ENCODE peak calls at places on chromosomes 16 and 17, in nine cellular contexts. S is vagina, I is nephron progenitor cell, C is adrenal gland, E is cardiac fibroblast, Z is AG04450, K is AG09309, F is MM.1S, G is PC-3. Q is an unnamed sample.

GRCh38 chr17:76107507-76107906 is 3.9 kb upstream of the EXOC7 start:
- DNase-seq in S (no peak), I (no peak), C (no peak), E (peak), Z (no peak), K (no peak), F (peak), G (peak), Q (no peak)

GRCh38 chr17:2042355-2042929 is 620 bp downstream of the OVCA2 start:
- DNase-seq in S (no peak), I (peak), C (no peak), E (peak), Z (no peak), K (no peak), F (peak), G (no peak), Q (no peak)

GRCh38 chr17:28526381-28526780 is 20.2 kb downstream of the FOXN1 start:
- DNase-seq in S (no peak), I (no peak), C (no peak), E (no peak), Z (no peak), K (no peak), F (no peak), G (no peak), Q (no peak)

GRCh38 chr17:29107084-29107483 is 64.1 kb downstream of the PIPOX start:
- DNase-seq in S (no peak), I (no peak), C (peak), E (no peak), Z (no peak), K (no peak), F (no peak), G (no peak), Q (no peak)

GRCh38 chr17:78341559-78342437 is 18.1 kb downstream of the SOCS3 start:
- DNase-seq in S (no peak), I (peak), C (peak), E (peak), Z (no peak), K (no peak), F (no peak), G (peak), Q (peak)

GRCh38 chr16:30032083-30032819 is 1.2 kb upstream of the TLCD3B start:
- DNase-seq in S (no peak), I (peak), C (peak), E (peak), Z (no peak), K (peak), F (peak), G (peak), Q (peak)

GRCh38 chr17:49218941-49219913 is 8.7 kb downstream of the ABI3 start:
- DNase-seq in S (no peak), I (no peak), C (no peak), E (no peak), Z (no peak), K (no peak), F (no peak), G (no peak), Q (no peak)

GRCh38 chr16:87828071-87828971 is 41.0 kb downstream of the SLC7A5 start:
- DNase-seq in S (no peak), I (no peak), C (no peak), E (no peak), Z (no peak), K (no peak), F (no peak), G (no peak), Q (no peak)

GRCh38 chr16:3677994-3678393 is 23.5 kb downstream of the DNASE1 start:
- DNase-seq in S (no peak), I (no peak), C (no peak), E (no peak), Z (no peak), K (no peak), F (no peak), G (no peak), Q (no peak)

GRCh38 chr16:17647879-17648649 is 177.3 kb upstream of the XYLT1 start:
- DNase-seq in S (no peak), I (no peak), C (no peak), E (no peak), Z (no peak), K (no peak), F (no peak), G (no peak), Q (no peak)

GRCh38 chr17:49766918-49767530 is 3.1 kb upstream of the FAM117A start:
- DNase-seq in S (no peak), I (no peak), C (no peak), E (no peak), Z (no peak), K (no peak), F (no peak), G (no peak), Q (no peak)

GRCh38 chr17:70318061-70318460 is 148.7 kb downstream of the KCNJ2 start:
- DNase-seq in S (no peak), I (no peak), C (no peak), E (no peak), Z (no peak), K (no peak), F (no peak), G (no peak), Q (no peak)

GRCh38 chr17:78617371-78618061 is 40.3 kb upstream of the DNAH17 start:
- DNase-seq in S (no peak), I (no peak), C (no peak), E (no peak), Z (no peak), K (no peak), F (no peak), G (no peak), Q (no peak)

GRCh38 chr17:21573961-21574610 is 118.2 kb upstream of the KCNJ18 start:
- DNase-seq in S (no peak), I (no peak), C (peak), E (peak), Z (peak), K (peak), F (no peak), G (no peak), Q (no peak)

GRCh38 chr17:59746849-59747445 is 39.5 kb downstream of the VMP1 start:
- DNase-seq in S (no peak), I (no peak), C (no peak), E (peak), Z (no peak), K (no peak), F (peak), G (peak), Q (peak)

GRCh38 chr17:31674305-31674704 is 184.7 kb downstream of the COPRS start:
- DNase-seq in S (no peak), I (no peak), C (no peak), E (peak), Z (no peak), K (no peak), F (no peak), G (peak), Q (peak)

GRCh38 chr17:79617740-79618382 is 7.0 kb upstream of the RBFOX3 start:
- DNase-seq in S (no peak), I (no peak), C (no peak), E (no peak), Z (no peak), K (no peak), F (no peak), G (no peak), Q (no peak)

GRCh38 chr17:78258323-78259229 is 27.1 kb downstream of the TMEM235 start:
- DNase-seq in S (no peak), I (no peak), C (peak), E (no peak), Z (no peak), K (no peak), F (peak), G (no peak), Q (no peak)

GRCh38 chr17:14813649-14814048 is 451.5 kb downstream of the PMP22 start:
- DNase-seq in S (no peak), I (peak), C (no peak), E (no peak), Z (no peak), K (no peak), F (no peak), G (peak), Q (no peak)

GRCh38 chr16:27582883-27583282 is 32.9 kb downstream of the KATNIP start:
- DNase-seq in S (no peak), I (no peak), C (no peak), E (no peak), Z (no peak), K (no peak), F (no peak), G (no peak), Q (no peak)

GRCh38 chr17:74461646-74462045 is 4.8 kb upstream of the CD300A start:
- DNase-seq in S (no peak), I (no peak), C (no peak), E (no peak), Z (no peak), K (no peak), F (no peak), G (no peak), Q (no peak)

GRCh38 chr17:77502626-77503292 is 362.0 kb downstream of the SEC14L1 start:
- DNase-seq in S (no peak), I (no peak), C (no peak), E (no peak), Z (no peak), K (no peak), F (no peak), G (no peak), Q (no peak)

GRCh38 chr16:10509534-10510025 is 70.8 kb downstream of the EMP2 start:
- DNase-seq in S (no peak), I (peak), C (peak), E (peak), Z (peak), K (peak), F (peak), G (peak), Q (peak)

GRCh38 chr16:31215287-31216115 is 1.4 kb downstream of the PYDC1 start:
- DNase-seq in S (no peak), I (peak), C (peak), E (peak), Z (no peak), K (no peak), F (no peak), G (peak), Q (peak)

GRCh38 chr17:298791-299450 is 53.7 kb downstream of the RPH3AL start:
- DNase-seq in S (no peak), I (no peak), C (peak), E (peak), Z (no peak), K (no peak), F (no peak), G (no peak), Q (no peak)

GRCh38 chr17:76633628-76634328 is 9.8 kb downstream of the ST6GALNAC1 start:
- DNase-seq in S (no peak), I (no peak), C (no peak), E (no peak), Z (no peak), K (no peak), F (no peak), G (no peak), Q (no peak)

GRCh38 chr17:17836818-17837379 is at the start of gene SREBF1:
- DNase-seq in S (no peak), I (peak), C (peak), E (peak), Z (no peak), K (no peak), F (peak), G (peak), Q (no peak)

DNA sequence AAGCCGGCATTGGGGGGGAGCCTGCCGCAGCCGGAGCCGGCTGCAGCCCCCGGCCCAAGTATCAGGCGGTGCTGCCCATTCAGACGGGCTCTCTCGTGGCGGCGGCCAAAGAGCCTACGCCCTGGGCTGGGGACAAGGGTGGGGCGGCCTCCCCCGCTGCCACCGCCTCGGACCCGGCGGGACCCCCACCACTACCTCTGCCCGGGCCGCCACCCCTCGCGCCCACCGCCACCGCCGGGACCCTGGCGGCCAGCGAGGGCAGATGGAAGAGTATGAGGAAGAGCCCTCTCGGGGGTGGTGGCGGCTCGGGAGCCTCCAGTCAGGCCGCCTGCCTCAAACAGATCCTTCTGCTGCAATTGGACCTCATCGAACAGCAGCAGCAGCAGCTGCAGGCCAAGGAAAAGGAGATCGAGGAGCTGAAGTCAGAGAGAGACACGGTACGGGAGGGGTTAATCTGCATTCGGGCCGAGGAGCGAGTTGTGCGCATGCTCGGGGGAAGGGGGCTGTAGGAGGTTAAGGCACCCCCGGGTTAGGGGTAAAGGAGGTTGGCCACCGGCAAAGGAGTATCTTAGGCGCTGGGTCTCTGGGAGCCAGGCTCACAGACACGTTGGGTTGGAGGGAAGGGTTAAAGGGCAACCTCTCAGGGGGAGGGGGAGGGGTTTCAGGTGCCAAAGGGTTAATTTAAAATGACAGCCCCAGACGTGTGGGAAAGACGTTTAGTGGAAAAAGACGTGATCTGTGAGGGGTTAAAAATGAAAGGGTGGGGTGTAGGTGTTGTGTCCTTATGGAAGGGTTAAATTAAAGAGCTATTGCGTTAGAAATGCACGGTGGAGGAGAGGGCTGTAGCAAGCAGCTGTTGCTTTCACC is 1.4 kb downstream of the MSL1 start:
- DNase-seq in S (no peak), I (peak), C (peak), E (peak), Z (no peak), K (no peak), F (peak), G (peak), Q (no peak)
- TF ChIP-seq CTCF in S (no peak), I (no peak), C (no peak), E (no peak), Z (no peak), K (no peak), F (no peak), G (no peak), Q (no peak)

GRCh38 chr16:2155091-2156024 is at the start of gene TRAF7:
- DNase-seq in S (peak), I (peak), C (peak), E (peak), Z (peak), K (peak), F (peak), G (peak), Q (peak)

GRCh38 chr16:2150418-2151187 is 2.2 kb downstream of the RAB26 start:
- DNase-seq in S (no peak), I (no peak), C (no peak), E (peak), Z (no peak), K (no peak), F (no peak), G (peak), Q (no peak)

GRCh38 chr16:2154533-2155090 is 970 bp upstream of the TRAF7 start:
- DNase-seq in S (no peak), I (no peak), C (no peak), E (peak), Z (no peak), K (no peak), F (peak), G (no peak), Q (no peak)

GRCh38 chr16:2151188-2152091 is 3.0 kb downstream of the RAB26 start:
- DNase-seq in S (no peak), I (no peak), C (no peak), E (peak), Z (no peak), K (no peak), F (no peak), G (no peak), Q (no peak)

GRCh38 chr16:2152695-2153506 is 2.7 kb upstream of the TRAF7 start:
- DNase-seq in S (no peak), I (no peak), C (no peak), E (peak), Z (no peak), K (no peak), F (peak), G (peak), Q (no peak)
- TF ChIP-seq CTCF in S (no peak), I (no peak), C (no peak), E (no peak), Z (no peak), K (no peak), F (no peak), G (no peak), Q (no peak)

GRCh38 chr17:4604111-4604644 is 19.8 kb downstream of the SMTNL2 start:
- DNase-seq in S (no peak), I (no peak), C (peak), E (peak), Z (no peak), K (no peak), F (no peak), G (no peak), Q (peak)

GRCh38 chr17:4607261-4607731 is 23.0 kb downstream of the SMTNL2 start:
- DNase-seq in S (no peak), I (no peak), C (no peak), E (no peak), Z (no peak), K (no peak), F (no peak), G (no peak), Q (no peak)

GRCh38 chr17:4607773-4608187 is 23.5 kb downstream of the SMTNL2 start:
- DNase-seq in S (no peak), I (no peak), C (peak), E (peak), Z (no peak), K (no peak), F (no peak), G (no peak), Q (peak)

GRCh38 chr17:4602041-4602440 is 17.7 kb downstream of the SMTNL2 start:
- DNase-seq in S (no peak), I (no peak), C (no peak), E (no peak), Z (no peak), K (no peak), F (no peak), G (no peak), Q (no peak)

DNA sequence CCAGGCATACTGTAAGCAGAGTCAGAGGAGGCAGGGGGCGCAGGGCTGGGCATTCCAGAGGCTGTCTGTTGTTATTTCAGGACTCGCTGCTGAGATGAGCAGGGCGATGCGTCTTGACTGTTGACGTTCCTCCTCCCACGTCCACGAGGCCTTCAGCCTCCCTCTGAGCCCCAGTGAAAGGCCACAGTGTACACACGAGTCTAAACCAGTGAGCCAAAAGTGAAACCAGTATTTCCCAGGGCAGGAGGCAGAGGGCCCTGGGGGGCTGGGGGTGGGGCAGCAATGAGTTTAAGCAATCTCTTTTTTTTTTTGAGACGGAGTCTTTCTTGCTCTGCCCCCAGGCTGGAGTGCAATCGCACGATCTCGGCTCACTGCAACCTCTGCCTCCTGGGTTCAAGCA is 21.5 kb downstream of the SMTNL2 start:
- DNase-seq in S (no peak), I (no peak), C (peak), E (peak), Z (no peak), K (no peak), F (peak), G (no peak), Q (no peak)
- TF ChIP-seq CTCF in S (no peak), I (no peak), C (no peak), E (no peak), Z (no peak), K (no peak), F (no peak), G (no peak), Q (no peak)

GRCh38 chr16:73023752-73024570 is 24.0 kb downstream of the ZFHX3 start:
- DNase-seq in S (no peak), I (no peak), C (no peak), E (no peak), Z (no peak), K (no peak), F (no peak), G (no peak), Q (no peak)

GRCh38 chr16:73021866-73022495 is 25.9 kb downstream of the ZFHX3 start:
- DNase-seq in S (no peak), I (no peak), C (peak), E (no peak), Z (no peak), K (no peak), F (no peak), G (no peak), Q (no peak)

GRCh38 chr16:73020409-73020884 is 27.5 kb downstream of the ZFHX3 start:
- DNase-seq in S (no peak), I (no peak), C (peak), E (peak), Z (peak), K (peak), F (no peak), G (peak), Q (peak)

GRCh38 chr16:73023320-73023719 is 24.6 kb downstream of the ZFHX3 start:
- DNase-seq in S (no peak), I (no peak), C (no peak), E (no peak), Z (no peak), K (no peak), F (no peak), G (no peak), Q (no peak)

DNA sequence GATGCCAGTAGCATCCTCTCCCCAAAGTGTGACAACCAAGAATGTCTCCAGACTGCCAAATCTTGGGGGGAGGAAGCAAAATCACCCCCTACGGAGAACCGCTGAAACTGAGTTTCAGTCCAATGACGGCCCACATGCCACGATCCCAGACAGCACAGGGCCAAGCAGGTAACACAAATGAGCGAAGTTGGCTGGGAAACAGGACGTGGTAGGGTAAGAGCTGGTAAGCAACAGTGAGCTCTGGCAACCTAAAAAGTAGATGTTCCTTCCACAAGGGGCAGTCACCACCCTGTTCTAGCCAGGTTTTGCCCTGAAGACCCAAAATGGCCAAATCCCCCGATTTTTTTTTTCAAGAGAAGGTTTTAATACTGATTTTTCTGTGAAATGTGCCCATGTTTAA is 25.4 kb downstream of the ZFHX3 start:
- DNase-seq in S (no peak), I (no peak), C (no peak), E (no peak), Z (no peak), K (no peak), F (no peak), G (no peak), Q (no peak)
- TF ChIP-seq CTCF in S (no peak), I (no peak), C (no peak), E (no peak), Z (peak), K (no peak), F (no peak), G (no peak), Q (peak)

DNA sequence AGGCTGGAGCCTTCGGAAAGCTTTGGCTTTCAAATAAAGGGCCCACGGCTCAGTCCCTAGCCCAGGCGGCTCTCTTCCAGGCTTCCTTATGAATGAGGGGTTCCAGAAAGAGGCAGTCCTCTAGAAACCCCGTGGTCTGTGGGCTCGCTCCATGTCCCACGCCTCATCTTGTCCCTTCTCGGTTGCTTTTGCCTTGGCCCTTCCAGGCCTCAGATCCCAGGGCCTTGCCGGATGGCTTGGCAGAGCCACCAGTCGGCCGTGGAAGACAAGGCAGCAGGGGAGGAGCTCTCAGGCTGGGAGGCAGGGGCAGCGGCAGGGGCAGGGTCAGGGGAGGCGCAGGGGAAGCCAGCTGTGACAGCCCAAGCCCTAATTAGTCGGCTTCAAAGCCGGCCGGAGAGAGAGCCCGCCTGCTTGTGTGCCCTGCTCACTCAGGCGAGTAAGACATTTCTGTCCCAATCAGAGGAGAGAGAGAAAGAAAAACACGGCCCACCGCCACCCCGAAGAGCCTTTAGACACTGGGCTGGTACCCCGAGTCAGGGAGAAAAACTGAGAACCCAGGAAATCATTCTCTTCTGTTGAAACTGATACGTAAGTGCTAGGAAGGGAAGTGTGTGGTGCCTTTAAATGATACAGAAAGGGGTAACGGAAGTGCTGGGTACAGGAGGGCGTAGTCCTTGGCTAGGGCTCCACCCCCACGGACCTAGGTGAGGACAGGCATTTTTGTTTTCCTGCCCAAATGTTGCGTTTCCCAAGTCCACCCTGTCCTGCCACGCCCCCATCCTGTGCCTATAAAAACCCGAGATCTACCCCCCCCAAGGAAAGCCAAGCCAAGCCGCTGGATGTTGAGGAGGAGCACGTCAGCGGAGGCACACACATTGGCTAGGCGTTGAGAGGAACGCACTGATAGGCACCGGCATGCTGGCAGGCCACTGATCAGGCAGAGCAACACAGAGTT is 27.8 kb upstream of the MEIOC start:
- DNase-seq in S (no peak), I (peak), C (peak), E (no peak), Z (no peak), K (no peak), F (no peak), G (no peak), Q (no peak)
- TF ChIP-seq CTCF in S (no peak), I (no peak), C (no peak), E (no peak), Z (no peak), K (no peak), F (no peak), G (no peak), Q (no peak)

Q was measured in HFFc6.